ENCODE peak calls at places on chromosomes 13 and 19, in seven cellular contexts. Z is AG10803; E is HEK293T; L is body of pancreas; P is stimulated activated naive CD8-positive, alpha-beta T cell treated with anti-CD3 and anti-CD28 coated beads, Interleukin-15, Interleukin-2, amounts not matched to agents 100 U/mL and 50 U/mL, for 24 hours; C is T1000; S is upper lobe of right lung. M is an unnamed sample.

GRCh38 chr13:36133950-36134349 is 2.8 kb upstream of the DCLK1 start:
- DNase-seq in E (no peak), P (no peak), Z (no peak), C (no peak), S (no peak), L (no peak), M (no peak)

GRCh38 chr13:30191491-30192100 is 115.8 kb downstream of the KATNAL1 start:
- DNase-seq in Z (peak), S (no peak), L (no peak), E (no peak), C (no peak), P (no peak), M (no peak)

GRCh38 chr19:21092107-21092506 is 10.1 kb downstream of the ZNF714 start:
- DNase-seq in L (peak), Z (peak), C (no peak), E (no peak), S (no peak), P (no peak), M (no peak)

GRCh38 chr19:378706-379105 is 30.2 kb downstream of the C2CD4C start:
- DNase-seq in Z (no peak), L (no peak), P (no peak), S (peak), E (no peak), C (no peak), M (no peak)

GRCh38 chr19:50977626-50978025 is 6.1 kb downstream of the KLK7 start:
- DNase-seq in Z (no peak), L (no peak), P (no peak), E (no peak), C (no peak), S (no peak), M (no peak)

GRCh38 chr13:40582531-40582930 is 83.9 kb downstream of the FOXO1 start:
- DNase-seq in S (no peak), P (no peak), Z (no peak), L (no peak), E (no peak), C (no peak), M (no peak)

GRCh38 chr19:4057913-4058695 is 8.6 kb downstream of the ZBTB7A start:
- DNase-seq in E (no peak), L (peak), P (peak), C (peak), S (peak), Z (peak), M (peak)

GRCh38 chr13:68506888-68507551 is 1276.9 kb upstream of the PCDH9 start:
- DNase-seq in S (no peak), C (no peak), L (peak), P (no peak), E (no peak), Z (no peak), M (no peak)

GRCh38 chr13:111398715-111399299 is 78.4 kb downstream of the TEX29 start:
- DNase-seq in C (no peak), S (no peak), L (no peak), Z (peak), E (no peak), P (no peak), M (no peak)

GRCh38 chr19:45659096-45659729 is 8.8 kb upstream of the GIPR start:
- DNase-seq in E (no peak), C (no peak), P (no peak), S (no peak), Z (no peak), L (no peak), M (no peak)